ENCODE peak calls at places on chromosomes 12 and 14, in ten cellular contexts. G, K, Y, M, L, P, W, I, A and J are unnamed samples.

GRCh38 chr14:79702197-79702596 is 509.1 kb downstream of the DIO2 start:
- DNase-seq in G (no peak), K (no peak), Y (no peak), M (no peak), L (no peak), P (no peak), W (no peak), I (no peak), A (no peak), J (no peak)

GRCh38 chr14:72722201-72722785 is 171.6 kb downstream of the DPF3 start:
- DNase-seq in G (no peak), K (no peak), Y (no peak), M (no peak), L (no peak), P (no peak), W (no peak), I (no peak), A (no peak), J (no peak)

GRCh38 chr12:28937196-28937595 is 211.9 kb upstream of the FAR2 start:
- DNase-seq in G (peak; percentile 43), K (no peak), Y (no peak), M (no peak), L (no peak), P (no peak), W (no peak), I (peak; percentile 29), A (peak; percentile 40), J (peak; percentile 59)

GRCh38 chr12:111022386-111022785 is 102.0 kb upstream of the MYL2 start:
- DNase-seq in G (no peak), K (no peak), Y (no peak), M (no peak), L (no peak), P (no peak), W (no peak), I (no peak), A (no peak), J (no peak)

GRCh38 chr12:51910691-51911090 is 3.4 kb downstream of the ACVRL1 start:
- DNase-seq in G (no peak), K (no peak), Y (no peak), M (no peak), L (no peak), P (no peak), W (no peak), I (no peak), A (no peak), J (no peak)

GRCh38 chr12:103768467-103769123 is 72.4 kb downstream of the NT5DC3 start:
- DNase-seq in G (no peak), K (no peak), Y (no peak), M (no peak), L (no peak), P (no peak), W (no peak), I (peak; percentile 24), A (no peak), J (no peak)

GRCh38 chr12:25017336-25017735 is 68.4 kb upstream of the BCAT1 start:
- DNase-seq in G (no peak), K (peak; percentile 49), Y (no peak), M (no peak), L (no peak), P (no peak), W (no peak), I (peak; percentile 16), A (no peak), J (peak; percentile 0)

GRCh38 chr12:53328043-53328435 is 6.6 kb upstream of the AAAS start:
- DNase-seq in G (no peak), K (no peak), Y (no peak), M (no peak), L (no peak), P (no peak), W (no peak), I (no peak), A (no peak), J (no peak)

GRCh38 chr12:43338848-43339526 is 213.0 kb downstream of the ADAMTS20 start:
- DNase-seq in G (peak; percentile 78), K (peak; percentile 86), Y (no peak), M (no peak), L (peak; percentile 12), P (no peak), W (no peak), I (peak; percentile 86), A (no peak), J (peak; percentile 74)